ENCODE peak calls at places on chromosomes 1 and 21, in eight cellular contexts. U, W, Z, X, Y, I, V and F are unnamed samples.

GRCh38 chr1:221878134-221878533 is 136.2 kb upstream of the DUSP10 start:
- DNase-seq in U (no peak), W (no peak), Z (no peak), X (no peak), Y (peak), I (no peak), V (no peak), F (peak)

GRCh38 chr1:85128296-85128695 is 72.5 kb downstream of the SYDE2 start:
- DNase-seq in U (no peak), W (no peak), Z (no peak), X (no peak), Y (no peak), I (no peak), V (no peak), F (peak)

GRCh38 chr1:33314371-33314893 is 6.5 kb downstream of the A3GALT2 start:
- DNase-seq in U (no peak), W (no peak), Z (no peak), X (no peak), Y (no peak), I (no peak), V (no peak), F (no peak)

GRCh38 chr1:204971700-204972336 is 71.2 kb upstream of the CNTN2 start:
- DNase-seq in U (no peak), W (no peak), Z (peak), X (no peak), Y (no peak), I (peak), V (no peak), F (peak)

GRCh38 chr21:42097860-42098259 is 26.7 kb downstream of the UMODL1 start:
- DNase-seq in U (no peak), W (peak), Z (peak), X (no peak), Y (no peak), I (no peak), V (no peak), F (peak)

GRCh38 chr21:30979054-30979453 is 59.2 kb downstream of the KRTAP19-8 start:
- DNase-seq in U (no peak), W (no peak), Z (no peak), X (no peak), Y (no peak), I (no peak), V (no peak), F (no peak)

GRCh38 chr1:220274122-220274855 is 2.0 kb upstream of the RAB3GAP2 start:
- DNase-seq in U (no peak), W (no peak), Z (no peak), X (no peak), Y (no peak), I (no peak), V (no peak), F (peak)

GRCh38 chr21:41651830-41652229 is 115.0 kb downstream of the RIPK4 start:
- DNase-seq in U (no peak), W (no peak), Z (no peak), X (no peak), Y (no peak), I (no peak), V (no peak), F (peak)

GRCh38 chr1:33311706-33312412 is 9.0 kb downstream of the A3GALT2 start:
- DNase-seq in U (no peak), W (no peak), Z (no peak), X (no peak), Y (no peak), I (no peak), V (no peak), F (no peak)

GRCh38 chr1:179229214-179230140 is at the start of gene ABL2:
- DNase-seq in U (peak), W (peak), Z (peak), X (peak), Y (no peak), I (peak), V (peak), F (no peak)

GRCh38 chr21:41369915-41370839 is 8.3 kb downstream of the MX2 start:
- DNase-seq in U (no peak), W (peak), Z (no peak), X (no peak), Y (peak), I (no peak), V (peak), F (no peak)

GRCh38 chr1:212470059-212470458 is 37.3 kb downstream of the NENF start:
- DNase-seq in U (no peak), W (no peak), Z (peak), X (no peak), Y (no peak), I (no peak), V (no peak), F (peak)

GRCh38 chr21:30831194-30831765 is 1.7 kb upstream of the KRTAP7-1 start:
- DNase-seq in U (peak), W (peak), Z (peak), X (peak), Y (no peak), I (peak), V (peak), F (no peak)

GRCh38 chr1:1371741-1372711 is 3.0 kb downstream of the AURKAIP1 start:
- DNase-seq in U (peak), W (peak), Z (peak), X (peak), Y (no peak), I (peak), V (peak), F (peak)

GRCh38 chr1:116534014-116534739 is 36.6 kb downstream of the CD58 start:
- DNase-seq in U (no peak), W (no peak), Z (no peak), X (no peak), Y (no peak), I (no peak), V (no peak), F (no peak)

GRCh38 chr1:27601771-27602509 is 2.0 kb downstream of the AHDC1 start:
- DNase-seq in U (no peak), W (no peak), Z (no peak), X (peak), Y (no peak), I (no peak), V (no peak), F (no peak)

GRCh38 chr1:178928041-178928440 is 57.2 kb upstream of the ANGPTL1 start:
- DNase-seq in U (no peak), W (no peak), Z (no peak), X (no peak), Y (no peak), I (no peak), V (no peak), F (no peak)

GRCh38 chr1:201696217-201696761 is 132.7 kb upstream of the IPO9 start:
- DNase-seq in U (no peak), W (no peak), Z (no peak), X (peak), Y (no peak), I (no peak), V (no peak), F (peak)

GRCh38 chr1:40625076-40625475 is 40.4 kb downstream of the RIMS3 start:
- DNase-seq in U (peak), W (peak), Z (peak), X (no peak), Y (no peak), I (no peak), V (no peak), F (no peak)

GRCh38 chr1:213586609-213586972 is 401.2 kb upstream of the PROX1 start:
- DNase-seq in U (no peak), W (peak), Z (no peak), X (no peak), Y (no peak), I (no peak), V (no peak), F (no peak)

GRCh38 chr1:200082329-200082728 is 54.8 kb downstream of the NR5A2 start:
- DNase-seq in U (no peak), W (no peak), Z (no peak), X (no peak), Y (no peak), I (no peak), V (no peak), F (peak)

GRCh38 chr1:108617008-108617723 is 43.7 kb downstream of the HENMT1 start:
- DNase-seq in U (no peak), W (no peak), Z (no peak), X (no peak), Y (no peak), I (peak), V (no peak), F (no peak)

GRCh38 chr1:207822124-207822601 is 70.3 kb downstream of the CD46 start:
- DNase-seq in U (no peak), W (no peak), Z (no peak), X (no peak), Y (peak), I (no peak), V (no peak), F (no peak)

GRCh38 chr21:35019631-35020032 is 29.5 kb downstream of the RUNX1 start:
- DNase-seq in U (no peak), W (peak), Z (peak), X (no peak), Y (no peak), I (no peak), V (no peak), F (no peak)

GRCh38 chr1:245475116-245475515 is 320.3 kb downstream of the KIF26B start:
- DNase-seq in U (no peak), W (no peak), Z (no peak), X (no peak), Y (no peak), I (no peak), V (no peak), F (peak)

GRCh38 chr1:25194054-25194453 is 38.2 kb downstream of the SYF2 start:
- DNase-seq in U (no peak), W (no peak), Z (no peak), X (no peak), Y (no peak), I (no peak), V (no peak), F (no peak)

GRCh38 chr1:116847688-116848531 is 61.8 kb upstream of the PTGFRN start:
- DNase-seq in U (no peak), W (no peak), Z (no peak), X (no peak), Y (no peak), I (no peak), V (no peak), F (peak)

GRCh38 chr1:112626887-112627286 is 7.3 kb downstream of the CAPZA1 start:
- DNase-seq in U (no peak), W (no peak), Z (no peak), X (no peak), Y (no peak), I (no peak), V (no peak), F (no peak)

GRCh38 chr1:64038965-64039926 is 164.2 kb upstream of the UBE2U start:
- DNase-seq in U (peak), W (no peak), Z (peak), X (peak), Y (no peak), I (no peak), V (no peak), F (peak)

GRCh38 chr1:105533996-105534395 is 1522.5 kb upstream of the PRMT6 start:
- DNase-seq in U (no peak), W (no peak), Z (no peak), X (no peak), Y (no peak), I (no peak), V (no peak), F (no peak)

GRCh38 chr1:177975588-177976495 is 6.0 kb upstream of the SEC16B start:
- DNase-seq in U (no peak), W (no peak), Z (peak), X (no peak), Y (no peak), I (no peak), V (no peak), F (peak)

GRCh38 chr1:240804475-240804874 is 192.5 kb upstream of the GREM2 start:
- DNase-seq in U (no peak), W (no peak), Z (no peak), X (no peak), Y (no peak), I (no peak), V (no peak), F (peak)

GRCh38 chr1:206496131-206496793 is 11.1 kb upstream of the RASSF5 start:
- DNase-seq in U (no peak), W (no peak), Z (no peak), X (no peak), Y (no peak), I (no peak), V (no peak), F (no peak)

DNA sequence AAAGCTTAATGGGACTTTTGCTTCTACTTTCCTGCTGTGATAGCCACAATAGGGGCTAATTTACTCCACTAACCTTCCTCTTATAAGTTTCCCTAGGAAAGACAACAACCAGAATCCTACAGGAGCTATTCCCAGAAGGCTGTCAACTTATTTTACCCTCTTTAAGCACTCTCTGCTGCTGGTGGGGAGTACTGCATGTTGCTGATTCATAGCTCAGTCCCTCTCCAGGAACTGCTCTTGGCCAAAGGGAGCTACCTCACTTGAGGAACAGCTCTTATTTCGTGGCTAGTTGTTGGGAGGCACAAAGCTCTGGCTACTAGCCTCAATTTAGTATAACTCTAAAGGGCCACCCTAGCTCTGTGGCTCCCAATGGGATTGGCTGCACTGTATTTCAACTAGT is 37.2 kb downstream of the ADSS2 start:
- DNase-seq in U (no peak), W (no peak), Z (peak), X (no peak), Y (no peak), I (peak), V (no peak), F (peak)
- TF ChIP-seq USF2 in U (no peak), W (no peak), Z (no peak), X (no peak), Y (no peak), I (no peak), V (no peak), F (no peak)

GRCh38 chr21:33325222-33326067 is 675 bp downstream of the IFNAR1 start:
- DNase-seq in U (no peak), W (peak), Z (peak), X (peak), Y (no peak), I (peak), V (no peak), F (peak)
- TF ChIP-seq USF2 in U (no peak), W (no peak), Z (no peak), X (no peak), Y (no peak), I (no peak), V (no peak), F (no peak)

GRCh38 chr1:184535191-184535970 is 148.6 kb downstream of the C1orf21 start:
- DNase-seq in U (no peak), W (no peak), Z (no peak), X (no peak), Y (no peak), I (no peak), V (no peak), F (peak)
- TF ChIP-seq USF2 in U (no peak), W (no peak), Z (no peak), X (no peak), Y (no peak), I (no peak), V (no peak), F (no peak)

GRCh38 chr1:30743584-30744059 is 14.0 kb downstream of the LAPTM5 start:
- DNase-seq in U (no peak), W (no peak), Z (no peak), X (no peak), Y (peak), I (no peak), V (no peak), F (no peak)
- TF ChIP-seq USF2 in U (no peak), W (no peak), Z (no peak), X (no peak), Y (no peak), I (no peak), V (no peak), F (no peak)

DNA sequence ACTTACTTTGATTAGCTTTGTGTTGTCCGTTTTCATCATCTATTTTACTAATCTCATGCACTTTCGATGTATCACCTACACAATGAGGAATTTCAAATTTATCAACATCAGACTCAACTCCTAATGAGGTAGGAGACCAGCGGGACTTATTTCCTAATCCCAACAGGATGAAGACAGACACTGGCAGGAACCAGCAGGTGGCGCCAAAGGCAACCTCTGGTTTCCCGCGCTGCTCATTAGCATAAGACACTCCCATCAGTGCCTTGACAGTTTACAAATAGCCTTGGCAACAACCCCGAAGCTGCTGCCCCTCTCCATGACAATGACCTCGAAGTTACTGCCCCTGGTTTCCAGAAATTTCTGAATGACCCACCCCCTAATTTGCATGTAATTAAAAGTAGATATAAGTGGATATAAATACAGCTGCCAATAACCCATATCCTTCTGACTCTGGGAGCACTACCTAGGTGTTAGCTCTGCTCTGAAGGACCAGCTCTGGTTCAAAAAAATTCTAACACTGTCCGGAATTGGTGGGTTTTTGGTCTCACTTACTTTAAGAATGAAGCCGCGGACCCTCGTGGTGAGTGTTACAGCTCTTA is 974.8 kb downstream of the ADGRL2 start:
- DNase-seq in U (peak), W (peak), Z (peak), X (peak), Y (no peak), I (peak), V (peak), F (no peak)
- TF ChIP-seq USF2 in U (no peak), W (no peak), Z (no peak), X (no peak), Y (no peak), I (no peak), V (no peak), F (no peak)

GRCh38 chr1:12480748-12481362 is 137.2 kb downstream of the DHRS3 start:
- DNase-seq in U (no peak), W (no peak), Z (peak), X (no peak), Y (no peak), I (peak), V (no peak), F (peak)
- TF ChIP-seq USF2 in U (no peak), W (no peak), Z (no peak), X (no peak), Y (no peak), I (no peak), V (no peak), F (no peak)